ENCODE peak calls at places on chromosomes 13 and 19, in six cellular contexts. Z, W, P, S, V and A are unnamed samples. For H3K4me1, the result is how much of the 10 kb centered on the place peaks cover.

GRCh38 chr19:38444026-38444425 is 10.5 kb downstream of the RYR1 start:
- DNase-seq in Z (no peak), W (no peak), P (no peak), S (no peak), V (no peak), A (no peak)

GRCh38 chr19:55419089-55419488 is 11.5 kb upstream of the UBE2S start:
- DNase-seq in Z (no peak), W (no peak), P (no peak), S (no peak), V (no peak), A (no peak)

GRCh38 chr13:98842074-98842473 is 89.6 kb upstream of the SLC15A1 start:
- DNase-seq in Z (no peak), W (no peak), P (no peak), S (no peak), V (no peak), A (no peak)

GRCh38 chr13:113029487-113030258 is 60.7 kb downstream of the MCF2L start:
- DNase-seq in Z (no peak), W (no peak), P (no peak), S (no peak), V (peak), A (no peak)

GRCh38 chr13:33172400-33172799 is 113.2 kb downstream of the STARD13 start:
- DNase-seq in Z (no peak), W (no peak), P (no peak), S (no peak), V (no peak), A (no peak)

GRCh38 chr13:51845574-51846318 is 769 bp upstream of the TMEM272 start:
- DNase-seq in Z (no peak), W (no peak), P (no peak), S (no peak), V (no peak), A (no peak)

GRCh38 chr13:101917475-101917810 is 465.0 kb downstream of the ITGBL1 start:
- DNase-seq in Z (no peak), W (no peak), P (no peak), S (no peak), V (peak), A (no peak)

GRCh38 chr19:48595833-48596232 is 10.7 kb upstream of the SPACA4 start:
- DNase-seq in Z (no peak), W (no peak), P (no peak), S (no peak), V (no peak), A (no peak)

GRCh38 chr13:78589206-78589605 is 14.1 kb downstream of the POU4F1 start:
- DNase-seq in Z (no peak), W (no peak), P (peak), S (no peak), V (peak), A (no peak)

GRCh38 chr13:36030670-36031331 is 100.4 kb downstream of the DCLK1 start:
- DNase-seq in Z (peak), W (no peak), P (no peak), S (no peak), V (peak), A (no peak)

GRCh38 chr19:53158119-53158656 is 665 bp downstream of the ZNF347 start:
- DNase-seq in Z (peak), W (no peak), P (peak), S (no peak), V (peak), A (peak)

GRCh38 chr13:40490086-40490723 is 176.2 kb downstream of the FOXO1 start:
- DNase-seq in Z (no peak), W (no peak), P (no peak), S (no peak), V (no peak), A (no peak)

GRCh38 chr19:8120636-8121480 is 28.5 kb downstream of the FBN3 start:
- DNase-seq in Z (no peak), W (no peak), P (no peak), S (no peak), V (no peak), A (no peak)

GRCh38 chr19:49687566-49688316 is 1.7 kb upstream of the ADM5 start:
- DNase-seq in Z (no peak), W (no peak), P (no peak), S (no peak), V (no peak), A (no peak)

GRCh38 chr13:44303681-44304432 is 69.8 kb upstream of the SERP2 start:
- DNase-seq in Z (peak), W (no peak), P (peak), S (no peak), V (no peak), A (no peak)

GRCh38 chr19:58346961-58347929 is 6.0 kb downstream of the A1BG start:
- DNase-seq in Z (peak), W (peak), P (no peak), S (no peak), V (peak), A (peak)

GRCh38 chr13:68358218-68358817 is 1128.2 kb upstream of the PCDH9 start:
- DNase-seq in Z (no peak), W (no peak), P (no peak), S (no peak), V (no peak), A (no peak)

GRCh38 chr13:95564948-95565347 is 12.4 kb downstream of the CLDN10 start:
- DNase-seq in Z (no peak), W (no peak), P (no peak), S (no peak), V (no peak), A (no peak)

GRCh38 chr19:17149393-17150135 is 65.6 kb upstream of the USE1 start:
- DNase-seq in Z (no peak), W (no peak), P (no peak), S (no peak), V (no peak), A (no peak)

GRCh38 chr19:58021541-58022282 is 12.1 kb upstream of the ZSCAN1 start:
- DNase-seq in Z (peak), W (peak), P (no peak), S (no peak), V (peak), A (no peak)

GRCh38 chr19:5434970-5435641 is 20.1 kb upstream of the ZNRF4 start:
- DNase-seq in Z (no peak), W (no peak), P (no peak), S (no peak), V (no peak), A (no peak)

GRCh38 chr13:92573467-92574057 is 653.0 kb upstream of the GPC6 start:
- DNase-seq in Z (no peak), W (no peak), P (no peak), S (no peak), V (peak), A (no peak)

GRCh38 chr19:55670280-55671053 is 4.6 kb upstream of the EPN1 start:
- DNase-seq in Z (no peak), W (no peak), P (peak), S (peak), V (peak), A (no peak)

GRCh38 chr13:113176292-113176691 is 17.8 kb downstream of the PROZ start:
- DNase-seq in Z (no peak), W (no peak), P (peak), S (no peak), V (no peak), A (no peak)

GRCh38 chr19:12140545-12141404 is 625 bp upstream of the ZNF20 start:
- DNase-seq in Z (peak), W (peak), P (peak), S (peak), V (peak), A (peak)

GRCh38 chr19:30692517-30692870 is 320.3 kb downstream of the ZNF536 start:
- DNase-seq in Z (no peak), W (no peak), P (no peak), S (no peak), V (peak), A (no peak)

GRCh38 chr19:18051887-18052286 is 34.8 kb downstream of the IL12RB1 start:
- DNase-seq in Z (peak), W (no peak), P (peak), S (no peak), V (no peak), A (no peak)

GRCh38 chr13:72781461-72782439 is at the start of the genes DIS3 and PIBF1:
- DNase-seq in Z (peak), W (peak), P (peak), S (peak), V (peak), A (peak)

GRCh38 chr19:11203194-11204075 is 6.1 kb upstream of the KANK2 start:
- DNase-seq in Z (peak), W (peak), P (peak), S (no peak), V (peak), A (peak)

DNA sequence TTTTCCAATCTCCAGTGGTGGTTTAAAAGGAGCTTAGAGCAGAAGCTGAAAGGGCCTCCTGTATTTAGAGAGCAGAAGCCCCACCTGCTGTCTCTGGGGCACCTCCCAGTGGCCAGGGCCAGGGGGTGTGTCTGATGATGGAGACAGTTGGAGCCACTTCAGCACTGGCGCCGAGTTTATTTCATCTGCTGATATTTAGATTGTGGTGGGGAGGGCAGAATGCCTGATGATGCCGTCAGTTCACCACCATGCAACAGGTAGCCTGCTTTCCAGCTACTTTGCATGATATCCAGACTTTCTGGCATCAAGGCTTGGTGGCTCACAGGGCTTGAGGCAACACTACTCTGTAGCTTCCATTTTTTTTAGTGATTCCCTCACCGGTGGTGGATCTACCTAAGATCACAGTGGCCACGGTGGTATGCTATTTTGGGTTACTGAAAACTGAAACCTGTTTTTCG is 371.9 kb downstream of the KCNRG start:
- DNase-seq in Z (peak), W (peak), P (peak), S (no peak), V (peak), A (peak)
- TF ChIP-seq CTCF in Z (peak), W (peak), P (peak), S (no peak), V (peak), A (peak)

GRCh38 chr13:110379358-110379757 is 72.3 kb downstream of the COL4A2 start:
- DNase-seq in Z (no peak), W (no peak), P (no peak), S (no peak), V (no peak), A (no peak)
- H3K4me1 ChIP-seq in Z (half or more), W (under half), P (under half), S (under half), V (under half), A (under half)

DNA sequence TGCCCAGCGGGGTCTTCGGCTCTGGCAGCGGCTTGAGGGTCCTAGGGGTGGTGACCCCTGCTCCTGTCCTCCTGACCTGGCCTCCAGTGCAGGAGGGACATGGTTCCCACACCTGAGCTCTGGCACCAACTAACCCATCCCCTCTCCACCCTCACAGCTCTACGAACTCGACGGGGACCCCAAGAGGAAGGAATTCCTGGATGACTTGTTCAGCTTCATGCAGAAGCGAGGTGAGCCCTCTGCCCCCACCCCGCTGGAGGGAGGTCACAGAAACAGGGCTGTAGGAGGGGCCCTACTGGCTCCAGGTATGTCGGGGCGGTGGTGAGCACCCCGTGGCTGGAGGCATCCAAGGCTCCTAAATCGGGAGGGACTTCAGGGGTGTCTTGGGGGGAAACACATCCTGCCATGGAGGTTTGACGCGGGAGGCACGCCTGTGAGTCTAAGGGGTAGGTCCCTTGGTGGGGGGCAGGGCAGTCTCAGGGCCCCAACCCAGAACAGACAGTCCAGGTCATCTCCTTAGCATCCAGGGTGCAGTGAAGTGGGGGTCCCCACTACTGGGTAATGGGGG is 24.1 kb upstream of the WDR18 start:
- DNase-seq in Z (no peak), W (no peak), P (no peak), S (no peak), V (peak), A (no peak)
- TF ChIP-seq CTCF in Z (no peak), W (no peak), P (no peak), S (no peak), V (peak), A (no peak)

GRCh38 chr19:3121396-3121795 is 14.4 kb upstream of the GNA15 start:
- DNase-seq in Z (no peak), W (no peak), P (no peak), S (no peak), V (no peak), A (no peak)

GRCh38 chr19:3123088-3123721 is 12.6 kb upstream of the GNA15 start:
- DNase-seq in Z (no peak), W (no peak), P (peak), S (no peak), V (no peak), A (peak)

GRCh38 chr19:3120611-3121231 is 15.1 kb upstream of the GNA15 start:
- DNase-seq in Z (no peak), W (no peak), P (no peak), S (peak), V (no peak), A (no peak)

GRCh38 chr19:3122512-3122870 is 13.3 kb upstream of the GNA15 start:
- DNase-seq in Z (no peak), W (no peak), P (peak), S (no peak), V (no peak), A (no peak)

DNA sequence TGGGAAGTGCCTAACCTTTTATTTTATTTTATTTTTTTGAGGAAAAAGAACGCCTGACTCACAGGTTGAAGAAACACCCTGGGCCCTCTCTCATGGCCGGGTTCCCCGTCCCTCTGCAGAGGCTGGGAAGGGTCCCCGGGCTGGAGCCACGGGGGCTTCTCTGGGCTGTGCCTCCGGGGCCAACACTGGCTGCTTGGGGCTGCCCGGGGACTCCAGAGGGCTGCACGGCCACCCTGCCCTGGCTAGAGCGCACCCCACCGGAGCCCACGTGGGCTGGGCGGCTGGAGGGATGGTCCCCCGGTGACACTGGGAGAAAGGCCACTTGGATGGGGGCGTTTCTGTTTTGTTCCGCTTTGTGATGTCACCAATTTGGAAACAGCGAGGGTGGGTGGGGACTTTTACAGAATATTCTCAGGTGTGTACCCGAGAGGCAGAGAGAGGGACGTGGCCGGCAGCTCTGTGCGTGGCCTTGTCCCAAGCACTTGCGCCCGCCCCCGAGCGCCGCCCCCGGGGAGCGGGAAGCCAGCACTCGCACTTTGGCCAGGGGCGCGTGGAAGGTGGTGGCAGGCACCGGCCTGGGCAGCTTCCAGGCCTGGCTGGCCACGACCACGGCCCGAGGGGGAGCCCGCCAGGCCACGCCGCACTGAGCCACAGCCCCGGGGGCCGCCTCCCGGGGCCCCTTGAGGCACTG is 13.9 kb upstream of the GNA15 start:
- DNase-seq in Z (no peak), W (no peak), P (peak), S (no peak), V (no peak), A (no peak)
- H3K4me1 ChIP-seq in Z (under half), W (under half), P (under half), S (under half), V (under half), A (under half)

DNA sequence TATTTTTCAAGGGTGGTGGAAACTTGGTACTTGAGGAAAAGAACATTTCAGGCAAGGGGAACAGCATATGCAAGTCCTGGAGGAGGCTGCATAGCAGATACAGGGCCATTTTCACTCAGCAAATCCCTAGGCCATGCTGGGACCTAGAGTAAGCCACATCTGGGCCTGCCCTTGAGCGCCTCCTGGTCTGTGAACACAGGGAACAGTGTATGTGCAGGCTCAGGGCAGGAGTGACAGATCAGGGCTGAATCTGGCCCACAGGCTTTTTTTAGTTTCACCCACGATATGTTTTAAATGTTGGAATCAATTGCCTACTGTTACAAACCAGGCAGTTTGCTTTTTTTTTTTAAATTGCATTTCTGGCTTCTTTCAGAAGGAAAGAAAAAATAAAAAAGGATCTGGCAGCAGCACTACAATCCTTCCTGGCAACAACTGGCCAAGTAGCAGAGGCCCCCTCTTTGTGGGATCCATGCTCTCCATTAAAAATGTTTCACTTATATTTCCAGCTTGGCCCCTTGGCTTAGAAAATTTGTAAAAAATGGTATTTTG is 1.4 kb upstream of the TMEM145 start:
- DNase-seq in Z (no peak), W (no peak), P (no peak), S (no peak), V (peak), A (no peak)
- TF ChIP-seq CTCF in Z (no peak), W (no peak), P (no peak), S (no peak), V (peak), A (no peak)

DNA sequence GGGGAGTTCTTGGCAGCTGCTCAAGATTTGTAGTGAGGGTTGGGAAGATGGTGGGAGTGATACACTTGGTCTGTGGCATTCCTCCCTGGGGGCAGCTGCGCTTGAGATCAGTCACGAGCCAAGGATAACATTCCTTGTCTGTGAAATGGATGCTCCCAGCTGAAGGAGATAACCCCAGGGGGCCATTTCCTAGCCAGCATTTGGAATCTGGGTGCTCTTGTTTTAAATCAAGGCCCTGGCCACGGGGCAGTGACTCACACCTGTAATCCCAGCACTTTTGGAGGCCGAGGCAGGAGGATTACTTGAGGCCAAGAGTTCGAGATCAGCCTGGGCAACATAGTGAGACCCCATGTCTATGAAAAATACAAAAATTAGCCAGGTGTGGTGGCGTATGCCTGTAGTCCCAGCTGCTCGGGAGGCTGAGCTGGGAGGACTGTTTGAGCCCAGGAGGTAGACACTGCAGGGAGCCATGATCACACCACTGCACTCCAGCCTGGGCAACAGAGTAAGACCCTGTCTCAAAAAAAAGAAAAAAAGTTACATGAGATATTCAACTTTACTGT is 4.6 kb downstream of the PKN1 start:
- DNase-seq in Z (no peak), W (no peak), P (no peak), S (no peak), V (no peak), A (no peak)
- H3K4me1 ChIP-seq in Z (half or more), W (under half), P (under half), S (under half), V (under half), A (half or more)

GRCh38 chr13:20623000-20623399 is 56.0 kb downstream of the IFT88 start:
- DNase-seq in Z (no peak), W (no peak), P (no peak), S (no peak), V (no peak), A (no peak)

GRCh38 chr13:20624213-20624612 is 57.3 kb downstream of the IFT88 start:
- DNase-seq in Z (no peak), W (no peak), P (no peak), S (no peak), V (no peak), A (no peak)
- TF ChIP-seq CTCF in Z (no peak), W (no peak), P (no peak), S (no peak), V (no peak), A (no peak)

GRCh38 chr19:44810555-44811447 is 1.9 kb downstream of the BCAM start:
- DNase-seq in Z (no peak), W (no peak), P (no peak), S (no peak), V (no peak), A (no peak)
- H3K4me1 ChIP-seq in Z (under half), W (under half), P (under half), S (under half), V (under half), A (under half)

GRCh38 chr13:82330499-82330898 is 1551.8 kb downstream of the SLITRK1 start:
- DNase-seq in Z (no peak), W (no peak), P (no peak), S (no peak), V (no peak), A (no peak)
- TF ChIP-seq CTCF in Z (peak), W (no peak), P (peak), S (peak), V (peak), A (peak)